ENCODE peak calls at places on chromosomes 13 and 19, in four cellular contexts. I is GM23338, Q is brain microvascular endothelial cell, L is ascending aorta. A is an unnamed sample. For H3K27me3, the result is how much of the 10 kb centered on the place peaks cover.

GRCh38 chr13:68850160-68850559 is 1257.5 kb upstream of the ATXN8OS start:
- DNase-seq in L (no peak), I (no peak), Q (no peak), A (no peak)

GRCh38 chr13:44792096-44792495 is 197.2 kb downstream of the NUFIP1 start:
- DNase-seq in Q (no peak), L (no peak), I (no peak), A (no peak)

GRCh38 chr13:75512253-75512652 is 25.4 kb downstream of the COMMD6 start:
- DNase-seq in I (no peak), L (no peak), Q (no peak), A (no peak)

GRCh38 chr13:109700176-109700575 is 86.2 kb downstream of the IRS2 start:
- DNase-seq in I (no peak), Q (peak), L (peak), A (peak)

GRCh38 chr13:21435710-21436151 is 23.4 kb downstream of the ZDHHC20 start:
- DNase-seq in I (no peak), L (peak), Q (peak), A (peak)

GRCh38 chr19:45370410-45371204 is at the start of gene ERCC2:
- DNase-seq in Q (peak), L (peak), I (peak), A (peak)

GRCh38 chr19:35318679-35319448 is 10.1 kb upstream of the CD22 start:
- DNase-seq in L (peak), Q (peak), I (no peak), A (peak)

GRCh38 chr13:40329682-40330485 is 336.6 kb downstream of the FOXO1 start:
- DNase-seq in Q (peak), I (no peak), L (no peak), A (no peak)

GRCh38 chr13:26300140-26300539 is 46.2 kb downstream of the CDK8 start:
- DNase-seq in I (no peak), L (no peak), Q (peak), A (no peak)

GRCh38 chr13:80841346-80841882 is 500.5 kb upstream of the SPRY2 start:
- DNase-seq in L (no peak), Q (no peak), I (no peak), A (no peak)

GRCh38 chr13:39781381-39781780 is 125.9 kb downstream of the COG6 start:
- DNase-seq in Q (no peak), I (no peak), L (no peak), A (no peak)

GRCh38 chr13:20363162-20363561 is 131.0 kb upstream of the GJB6 start:
- DNase-seq in L (no peak), I (no peak), Q (no peak), A (no peak)

GRCh38 chr19:15280048-15280725 is 47.9 kb upstream of the EPHX3 start:
- DNase-seq in Q (no peak), I (no peak), L (no peak), A (no peak)

GRCh38 chr13:71515639-71516038 is 351.4 kb downstream of the DACH1 start:
- DNase-seq in Q (no peak), L (no peak), I (no peak), A (no peak)

GRCh38 chr13:44153536-44153935 is 220.1 kb upstream of the SERP2 start:
- DNase-seq in Q (no peak), I (no peak), L (no peak), A (no peak)

GRCh38 chr19:50794778-50795664 is 4.8 kb downstream of the ACP4 start:
- DNase-seq in L (no peak), I (peak), Q (no peak), A (no peak)

GRCh38 chr13:29548722-29549446 is 46.6 kb downstream of the SLC7A1 start:
- DNase-seq in L (no peak), Q (peak), I (no peak), A (peak)

GRCh38 chr13:29547135-29547534 is 48.4 kb downstream of the SLC7A1 start:
- DNase-seq in Q (no peak), I (no peak), L (no peak), A (no peak)

GRCh38 chr13:29546662-29547061 is 48.8 kb downstream of the SLC7A1 start:
- DNase-seq in L (no peak), I (no peak), Q (no peak), A (no peak)

GRCh38 chr13:29543230-29544215 is 52.0 kb downstream of the SLC7A1 start:
- DNase-seq in Q (peak), I (peak), L (no peak), A (peak)

DNA sequence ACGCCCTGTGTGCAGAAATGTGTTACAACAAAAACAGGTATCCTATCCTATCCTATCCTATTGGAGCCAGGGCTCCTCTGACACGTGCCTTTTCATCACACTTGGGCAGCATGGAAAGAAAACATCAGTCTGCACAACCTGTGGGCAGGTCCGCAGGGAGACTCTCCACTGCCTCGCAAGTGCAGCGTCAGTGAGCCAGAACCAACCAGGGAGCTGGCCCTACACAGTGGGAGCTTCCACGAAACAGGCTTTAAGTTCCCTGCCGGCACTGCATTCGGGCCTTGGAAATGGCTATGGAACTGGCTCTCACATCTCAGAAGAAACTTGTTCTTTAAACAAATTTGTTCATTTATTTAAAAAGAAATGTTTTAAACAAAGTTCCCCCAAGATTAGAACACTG is 49.5 kb downstream of the SLC7A1 start:
- DNase-seq in Q (no peak), I (no peak), L (no peak), A (no peak)
- H3K27me3 ChIP-seq in Q (under half), I (under half), L (under half), A (under half)

DNA sequence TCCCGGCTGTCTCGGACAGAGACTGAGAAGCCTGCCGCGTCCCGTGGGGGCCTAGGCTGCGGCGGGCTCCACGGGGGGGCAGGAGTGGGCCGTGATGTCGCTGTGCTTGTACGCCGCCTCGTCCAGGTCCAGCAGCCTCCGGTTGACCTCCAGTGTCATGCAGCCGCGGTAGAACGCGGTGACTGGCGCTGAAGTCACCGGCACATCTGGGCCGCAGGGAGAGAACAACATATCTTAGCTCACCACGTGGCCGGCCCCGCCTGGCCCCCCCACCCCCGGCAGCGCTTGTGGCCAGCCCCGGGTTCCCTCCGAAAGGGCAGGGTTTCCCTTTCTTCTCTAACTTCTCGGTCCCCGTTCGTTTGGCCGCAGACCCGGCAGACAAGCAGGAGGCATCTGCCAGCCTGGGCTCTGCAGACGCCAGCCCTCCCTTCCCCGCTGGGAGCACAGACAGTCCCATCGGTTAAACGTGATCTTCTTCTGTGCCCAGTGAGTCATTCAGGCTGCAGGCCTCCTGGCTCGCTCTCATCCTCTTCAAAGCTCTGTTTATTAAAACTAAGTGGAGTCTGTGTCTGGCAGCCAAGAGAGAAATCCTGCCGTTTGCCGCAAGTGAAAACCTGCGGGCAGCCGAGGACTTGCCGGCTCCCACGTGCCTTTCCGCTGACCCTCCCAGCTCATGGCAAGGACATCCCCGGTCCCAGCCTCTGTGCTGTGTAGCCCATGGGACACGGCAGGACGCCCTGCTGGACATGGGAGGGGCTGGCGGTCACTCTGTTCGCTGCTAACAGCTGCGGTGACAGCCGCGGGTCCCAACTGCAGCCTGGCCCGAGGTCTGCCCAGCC is 42.8 kb downstream of the GAS6 start:
- DNase-seq in I (no peak), L (peak), Q (peak), A (peak)
- TF ChIP-seq CTCF in I (no peak), L (no peak), Q (peak), A (no peak)

DNA sequence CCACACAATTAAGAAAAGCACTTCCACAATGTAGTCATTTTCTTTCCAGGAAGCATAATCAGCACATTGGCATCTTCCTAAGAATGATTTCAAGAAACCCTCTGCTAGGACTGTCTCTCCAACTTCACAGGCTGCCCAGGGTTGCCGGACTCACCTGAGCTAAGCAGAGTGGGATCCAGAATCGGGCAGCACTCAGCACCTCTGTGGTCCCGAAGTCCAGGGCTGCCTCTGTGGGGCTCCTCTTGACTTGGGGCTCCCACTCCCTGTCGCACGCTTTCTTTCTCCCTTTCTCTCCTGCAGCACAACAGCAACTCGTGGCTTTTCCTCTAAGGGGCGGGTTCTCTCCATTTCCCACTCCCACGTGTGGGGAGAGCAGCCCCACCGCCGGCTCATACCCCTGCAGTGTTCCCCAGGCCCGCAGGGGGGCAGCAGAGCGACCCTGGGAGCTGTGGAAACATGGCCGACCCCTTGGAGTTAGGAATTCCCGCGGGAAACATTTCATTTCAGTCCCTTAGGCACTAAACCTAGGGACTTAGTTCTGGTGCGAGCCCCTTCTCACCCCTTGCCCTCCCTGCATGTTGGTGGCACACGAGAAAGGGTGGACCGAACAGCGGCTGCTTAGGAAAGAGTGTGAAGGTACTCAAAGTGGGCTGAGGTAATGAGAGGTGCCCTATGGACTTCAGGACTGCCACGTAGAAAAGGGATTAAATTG is at the start of gene TMEM272:
- DNase-seq in L (no peak), I (peak), Q (peak), A (no peak)
- H3K4me3 ChIP-seq in L (no peak), I (peak), Q (peak), A (no peak)

DNA sequence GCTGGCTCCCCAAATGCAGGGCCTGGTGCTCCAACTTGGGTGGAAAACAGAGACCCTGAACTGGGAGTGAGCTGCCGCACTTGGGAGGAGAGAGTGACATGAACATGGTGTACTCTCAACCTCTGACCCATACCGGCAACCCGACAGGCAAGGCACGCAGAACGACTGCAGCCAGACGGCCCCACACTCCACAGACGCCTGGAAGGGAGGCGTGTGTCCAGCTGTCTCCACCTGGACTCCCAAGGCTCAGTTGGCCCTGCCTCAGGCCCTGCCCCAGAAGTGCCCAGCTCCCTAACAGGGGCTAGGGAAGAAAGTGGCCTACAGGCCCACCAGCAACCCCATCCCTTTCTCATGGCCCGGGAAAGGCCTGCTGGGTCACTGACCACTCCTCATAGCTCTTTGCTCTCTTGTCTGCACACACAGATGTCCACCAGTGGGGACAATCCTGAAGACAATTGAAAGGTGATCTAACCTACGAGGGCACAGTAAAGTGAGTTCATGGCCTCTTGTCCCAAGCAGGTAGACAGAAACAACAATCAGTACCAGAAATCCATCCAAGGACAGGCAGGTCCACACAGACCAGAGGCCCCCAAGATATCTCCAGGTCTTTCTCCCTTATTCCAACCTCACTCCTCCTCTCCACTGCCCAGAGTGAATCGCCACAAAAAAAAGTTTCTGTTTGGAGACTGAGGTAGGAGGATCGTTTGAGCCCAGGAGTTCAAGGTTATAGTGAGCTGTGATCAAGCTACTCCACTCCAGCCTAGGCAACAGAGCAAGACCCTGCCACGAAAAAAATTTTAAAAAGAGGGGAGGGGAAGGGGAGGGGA is 28.2 kb downstream of the ELL start:
- DNase-seq in L (no peak), I (no peak), Q (no peak), A (no peak)
- H3K27me3 ChIP-seq in L (under half), I (under half), Q (under half), A (under half)

DNA sequence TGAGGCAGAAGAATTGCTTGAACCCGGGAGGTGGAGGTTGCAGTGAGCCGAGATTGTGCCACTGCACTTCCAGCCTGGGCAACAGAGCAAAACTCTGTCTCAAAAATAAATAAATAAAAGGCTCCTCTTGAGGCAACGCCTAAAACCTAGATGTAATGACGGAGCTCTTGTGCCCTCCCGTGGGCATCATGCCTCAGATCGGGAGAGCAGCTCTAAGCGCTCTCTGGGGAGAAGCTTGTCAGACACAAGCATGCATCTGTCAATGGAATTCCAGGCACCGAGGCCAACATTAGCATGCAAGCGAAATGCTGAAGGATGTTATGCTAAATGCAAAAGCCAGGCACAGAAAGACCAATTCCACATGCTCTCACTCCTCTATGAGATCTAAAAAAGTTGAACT is 45.6 kb upstream of the MRI1 start:
- DNase-seq in Q (peak), I (peak), L (no peak), A (no peak)
- TF ChIP-seq CTCF in Q (peak), I (peak), L (peak), A (peak)

DNA sequence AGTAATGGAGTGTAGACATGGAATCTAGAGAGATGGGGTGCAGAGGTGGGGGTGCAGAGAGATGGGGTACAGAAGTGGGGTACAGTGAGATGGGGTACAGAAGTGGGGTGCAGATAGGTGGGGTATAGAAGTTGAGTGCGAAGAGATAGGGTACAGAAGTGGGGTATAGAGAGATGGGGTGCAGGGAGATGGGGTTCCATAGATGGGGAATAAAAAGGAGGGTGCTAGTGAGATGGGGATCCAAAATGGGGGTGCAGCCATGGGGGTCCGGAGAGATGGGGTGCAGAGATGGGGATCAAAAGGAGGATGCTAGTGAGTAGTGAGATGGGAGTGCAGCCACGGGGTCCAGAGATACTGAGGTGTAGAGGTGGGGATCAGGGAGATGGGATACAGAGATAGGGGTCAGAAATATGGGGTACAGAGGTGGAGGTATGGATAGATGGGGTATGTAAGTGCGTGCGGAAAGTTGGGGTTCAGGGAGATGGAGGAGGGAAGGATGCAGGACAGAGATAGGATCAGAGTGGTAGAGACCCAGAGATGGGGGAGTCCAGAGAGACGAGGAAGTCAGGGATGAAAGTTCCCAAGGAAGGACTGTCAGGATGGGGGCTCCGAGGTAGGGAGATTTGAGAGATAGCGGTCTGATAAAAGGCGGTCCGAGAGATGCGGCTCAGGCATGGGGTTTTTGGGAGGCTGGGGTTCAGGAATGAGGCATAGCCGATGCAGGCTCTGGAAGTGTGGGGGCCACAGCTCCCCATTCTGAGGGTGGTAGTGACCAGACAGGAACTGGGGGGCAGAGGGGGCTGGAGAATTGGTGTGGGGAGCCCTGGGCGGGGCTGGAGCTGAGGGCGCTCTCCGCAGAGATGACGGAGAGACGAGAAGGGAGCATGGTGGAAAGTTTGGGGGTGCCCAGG is 3.4 kb downstream of the PALM3 start:
- DNase-seq in Q (no peak), I (no peak), L (no peak), A (no peak)
- H3K4me3 ChIP-seq in Q (no peak), I (peak), L (no peak), A (no peak)

GRCh38 chr19:47526798-47527197 is 11.9 kb upstream of the NAPA start:
- DNase-seq in L (no peak), Q (no peak), I (no peak), A (no peak)
- H3K27me3 ChIP-seq in L (under half), Q (under half), I (under half), A (under half)

DNA sequence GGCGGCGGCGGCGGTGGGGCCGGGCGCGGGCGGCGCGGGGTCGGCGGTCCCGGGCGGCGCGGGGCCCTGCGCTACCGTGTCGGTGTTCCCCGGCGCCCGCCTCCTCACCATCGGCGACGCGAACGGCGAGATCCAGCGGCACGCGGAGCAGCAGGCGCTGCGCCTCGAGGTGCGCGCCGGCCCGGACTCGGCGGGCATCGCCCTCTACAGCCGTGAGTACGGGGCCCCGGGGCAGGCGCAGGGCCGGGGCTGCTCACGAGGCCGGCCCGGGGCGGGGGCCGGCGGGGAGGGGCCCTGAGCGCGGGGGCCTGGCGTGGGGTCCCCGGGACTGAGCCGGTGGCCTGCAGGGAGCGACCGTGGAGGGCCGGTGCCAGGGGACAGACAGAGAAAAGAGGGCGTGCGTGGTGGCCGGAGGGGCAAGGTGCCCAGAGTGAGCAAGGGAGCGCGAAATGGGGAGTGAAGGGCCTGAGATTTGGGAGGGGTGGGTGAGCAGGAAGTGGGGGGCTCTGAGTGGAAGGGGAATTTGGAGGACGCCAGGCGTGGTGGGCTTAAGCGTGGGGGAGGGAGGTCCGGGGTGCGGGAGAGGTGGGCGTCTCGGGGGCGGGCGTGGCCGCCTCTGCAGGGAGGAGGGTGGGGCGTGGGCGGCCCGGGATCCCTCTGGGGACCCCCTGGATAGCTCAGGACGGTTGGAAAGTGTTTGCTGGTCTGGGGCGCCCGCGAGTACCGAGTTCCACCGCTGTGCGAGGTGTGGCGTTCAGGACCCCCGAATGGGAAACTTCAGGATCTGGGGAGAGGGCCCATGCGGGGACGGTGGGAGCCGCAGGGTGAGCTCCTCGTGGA is 578 bp downstream of the CARM1 start:
- DNase-seq in Q (no peak), I (peak), L (no peak), A (no peak)
- TF ChIP-seq CTCF in Q (peak), I (no peak), L (no peak), A (peak)

A was measured in kidney epithelial cell.